ENCODE peak calls at places on chromosome 17, in nine cellular contexts. T, F, X, W, Z, O, G, I and S are unnamed samples. For H3K36me3, the result is how much of the 10 kb centered on the place peaks cover.

GRCh38 chr17:4747847-4748246 is 8.1 kb upstream of the CXCL16 start:
- DNase-seq in T (no peak), F (no peak), X (no peak), W (no peak), Z (no peak), O (no peak), G (no peak), I (no peak), S (no peak)

GRCh38 chr17:74763565-74764387 is 12.4 kb downstream of the NAT9 start:
- DNase-seq in T (no peak), F (no peak), X (no peak), W (no peak), Z (peak), O (peak), G (no peak), I (no peak), S (no peak)

GRCh38 chr17:1498233-1498632 is 5.7 kb upstream of the MYO1C start:
- DNase-seq in T (no peak), F (no peak), X (no peak), W (peak), Z (no peak), O (no peak), G (no peak), I (no peak), S (no peak)

GRCh38 chr17:80101946-80102706 is 745 bp downstream of the GAA start:
- DNase-seq in T (no peak), F (peak), X (no peak), W (no peak), Z (peak), O (peak), G (no peak), I (no peak), S (peak)

GRCh38 chr17:1055751-1056645 is 59.1 kb downstream of the TIMM22 start:
- DNase-seq in T (no peak), F (peak), X (no peak), W (no peak), Z (peak), O (peak), G (peak), I (peak), S (peak)

GRCh38 chr17:81036128-81036891 is 1.4 kb downstream of the BAIAP2 start:
- DNase-seq in T (no peak), F (no peak), X (no peak), W (no peak), Z (no peak), O (peak), G (no peak), I (no peak), S (no peak)

GRCh38 chr17:77645441-77646430 is 312.8 kb upstream of the TNRC6C start:
- DNase-seq in T (no peak), F (no peak), X (no peak), W (no peak), Z (no peak), O (no peak), G (peak), I (no peak), S (peak)

GRCh38 chr17:34841467-34841866 is 119.8 kb downstream of the CCT6B start:
- DNase-seq in T (no peak), F (no peak), X (no peak), W (no peak), Z (no peak), O (no peak), G (no peak), I (no peak), S (no peak)

GRCh38 chr17:79945591-79946255 is 89.9 kb downstream of the TBC1D16 start:
- DNase-seq in T (no peak), F (no peak), X (no peak), W (no peak), Z (no peak), O (no peak), G (no peak), I (peak), S (no peak)

GRCh38 chr17:7391307-7391706 is 3.0 kb downstream of the PLSCR3 start:
- DNase-seq in T (no peak), F (no peak), X (no peak), W (no peak), Z (no peak), O (no peak), G (no peak), I (no peak), S (no peak)

GRCh38 chr17:49971848-49972485 is 3.0 kb downstream of the DLX4 start:
- DNase-seq in T (no peak), F (no peak), X (no peak), W (no peak), Z (peak), O (peak), G (no peak), I (no peak), S (no peak)

GRCh38 chr17:64240261-64240740 is 22.8 kb downstream of the TEX2 start:
- DNase-seq in T (no peak), F (peak), X (no peak), W (no peak), Z (peak), O (peak), G (no peak), I (peak), S (no peak)

GRCh38 chr17:31573861-31574260 is 182.4 kb downstream of the RAB11FIP4 start:
- DNase-seq in T (no peak), F (no peak), X (no peak), W (peak), Z (no peak), O (no peak), G (no peak), I (no peak), S (no peak)

GRCh38 chr17:78268960-78269892 is 37.8 kb downstream of the TMEM235 start:
- DNase-seq in T (no peak), F (no peak), X (no peak), W (no peak), Z (peak), O (no peak), G (no peak), I (no peak), S (peak)

GRCh38 chr17:6548034-6548433 is 8.3 kb downstream of the PITPNM3 start:
- DNase-seq in T (no peak), F (no peak), X (no peak), W (no peak), Z (no peak), O (no peak), G (no peak), I (no peak), S (no peak)

GRCh38 chr17:60740584-60740983 is 62.9 kb downstream of the BCAS3 start:
- DNase-seq in T (no peak), F (no peak), X (no peak), W (no peak), Z (no peak), O (no peak), G (no peak), I (no peak), S (no peak)

GRCh38 chr17:8124350-8125195 is 667 bp upstream of the HES7 start:
- DNase-seq in T (no peak), F (no peak), X (no peak), W (no peak), Z (peak), O (no peak), G (no peak), I (no peak), S (peak)

GRCh38 chr17:58691701-58692238 is at the start of gene TEX14:
- DNase-seq in T (no peak), F (peak), X (no peak), W (no peak), Z (no peak), O (no peak), G (no peak), I (no peak), S (peak)

GRCh38 chr17:16358394-16358793 is 5.1 kb upstream of the CENPV start:
- DNase-seq in T (no peak), F (no peak), X (no peak), W (no peak), Z (no peak), O (no peak), G (no peak), I (no peak), S (no peak)

GRCh38 chr17:56142781-56143180 is 10.5 kb upstream of the ANKFN1 start:
- DNase-seq in T (no peak), F (no peak), X (no peak), W (no peak), Z (no peak), O (no peak), G (no peak), I (no peak), S (no peak)

GRCh38 chr17:44322236-44322895 is 2.3 kb downstream of the SLC25A39 start:
- DNase-seq in T (no peak), F (no peak), X (no peak), W (no peak), Z (no peak), O (no peak), G (no peak), I (no peak), S (no peak)

GRCh38 chr17:63082952-63083351 is 116.9 kb downstream of the TANC2 start:
- DNase-seq in T (no peak), F (no peak), X (no peak), W (no peak), Z (no peak), O (no peak), G (no peak), I (no peak), S (peak)

GRCh38 chr17:58351710-58352017 is 337 bp downstream of the SUPT4H1 start:
- DNase-seq in T (no peak), F (no peak), X (no peak), W (no peak), Z (no peak), O (no peak), G (no peak), I (no peak), S (no peak)

GRCh38 chr17:77090476-77090875 is 50.3 kb upstream of the SEC14L1 start:
- DNase-seq in T (no peak), F (no peak), X (no peak), W (no peak), Z (no peak), O (no peak), G (no peak), I (no peak), S (no peak)

GRCh38 chr17:31398381-31399275 is 7.2 kb downstream of the RAB11FIP4 start:
- DNase-seq in T (no peak), F (no peak), X (no peak), W (no peak), Z (no peak), O (no peak), G (no peak), I (no peak), S (no peak)

GRCh38 chr17:72421128-72422092 is 300.6 kb downstream of the SOX9 start:
- DNase-seq in T (peak), F (no peak), X (no peak), W (peak), Z (no peak), O (no peak), G (no peak), I (no peak), S (peak)

GRCh38 chr17:13740692-13741091 is 139.0 kb upstream of the HS3ST3A1 start:
- DNase-seq in T (no peak), F (no peak), X (no peak), W (no peak), Z (no peak), O (no peak), G (no peak), I (no peak), S (no peak)

GRCh38 chr17:68595496-68595895 is 5.7 kb downstream of the FAM20A start:
- DNase-seq in T (no peak), F (no peak), X (no peak), W (no peak), Z (no peak), O (no peak), G (no peak), I (peak), S (no peak)

GRCh38 chr17:48510761-48511604 is 19.8 kb downstream of the HOXB1 start:
- DNase-seq in T (no peak), F (no peak), X (no peak), W (peak), Z (no peak), O (no peak), G (no peak), I (no peak), S (no peak)
- H3K4me3 ChIP-seq in T (no peak), F (no peak), X (no peak), W (no peak), Z (no peak), O (no peak), G (no peak), I (no peak), S (no peak)

DNA sequence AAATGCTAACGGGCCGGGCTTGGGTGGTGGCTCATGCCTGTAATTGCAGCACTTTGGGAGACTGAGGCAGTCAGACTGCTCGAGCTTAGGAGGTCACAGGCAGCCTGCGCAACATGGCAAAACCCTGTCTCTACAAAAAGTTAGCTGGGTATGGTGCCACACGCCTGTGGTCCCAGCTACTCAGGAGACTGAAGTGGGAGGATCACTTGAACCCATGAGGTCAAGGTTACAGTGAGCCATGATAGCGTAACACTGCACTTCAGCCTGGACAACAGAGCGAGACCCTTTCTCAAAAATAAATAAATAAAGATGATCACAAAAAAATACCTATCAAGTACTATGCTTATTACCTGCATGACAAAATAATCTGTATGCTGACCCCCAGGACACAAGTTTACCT is 46.3 kb upstream of the INTS2 start:
- DNase-seq in T (no peak), F (no peak), X (no peak), W (no peak), Z (no peak), O (no peak), G (no peak), I (no peak), S (no peak)
- H3K36me3 ChIP-seq in T (under half), F (half or more), X (under half), W (under half), Z (under half), O (under half), G (under half), I (under half), S (half or more)

GRCh38 chr17:42052478-42052877 is 2.1 kb upstream of the C17orf113 start:
- DNase-seq in T (no peak), F (no peak), X (no peak), W (no peak), Z (no peak), O (no peak), G (no peak), I (no peak), S (no peak)

GRCh38 chr17:42049834-42050359 is 504 bp downstream of the C17orf113 start:
- DNase-seq in T (no peak), F (no peak), X (no peak), W (no peak), Z (no peak), O (peak), G (no peak), I (no peak), S (no peak)

GRCh38 chr17:42050360-42051012 is at the start of gene C17orf113:
- DNase-seq in T (no peak), F (peak), X (no peak), W (peak), Z (peak), O (peak), G (peak), I (peak), S (peak)

GRCh38 chr17:42051013-42051400 is 606 bp upstream of the C17orf113 start:
- DNase-seq in T (no peak), F (no peak), X (no peak), W (no peak), Z (no peak), O (no peak), G (no peak), I (no peak), S (no peak)

DNA sequence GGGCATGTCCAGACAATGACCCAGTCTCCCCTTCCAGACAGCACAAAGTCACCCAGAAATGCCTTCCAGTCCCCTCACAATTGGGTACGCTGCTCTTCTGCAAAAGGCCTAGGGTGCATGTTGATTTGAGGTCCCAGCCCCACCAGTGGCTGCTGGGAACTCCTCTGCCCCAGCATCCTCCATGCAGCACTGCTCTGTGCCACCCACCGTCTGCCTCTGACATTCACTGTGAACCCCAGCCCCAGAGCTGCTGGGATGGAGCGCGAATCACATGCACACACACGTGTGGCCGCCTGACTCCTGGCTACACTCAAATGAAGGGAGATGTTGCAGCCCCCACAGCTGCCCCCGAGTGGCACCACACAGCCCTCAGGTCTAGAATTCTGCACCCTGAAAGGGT is 1.2 kb upstream of the C17orf113 start:
- DNase-seq in T (no peak), F (no peak), X (no peak), W (no peak), Z (no peak), O (no peak), G (no peak), I (no peak), S (no peak)
- H3K4me3 ChIP-seq in T (no peak), F (no peak), X (no peak), W (no peak), Z (no peak), O (no peak), G (no peak), I (no peak), S (no peak)

GRCh38 chr17:57274162-57274561 is 17.8 kb downstream of the MSI2 start:
- DNase-seq in T (no peak), F (no peak), X (no peak), W (no peak), Z (no peak), O (no peak), G (no peak), I (no peak), S (no peak)
- H3K36me3 ChIP-seq in T (under half), F (under half), X (under half), W (under half), Z (under half), O (under half), G (under half), I (under half), S (under half)

GRCh38 chr17:37064956-37065355 is 116.2 kb downstream of the AATF start:
- DNase-seq in T (no peak), F (no peak), X (no peak), W (no peak), Z (no peak), O (no peak), G (no peak), I (no peak), S (no peak)
- H3K4me3 ChIP-seq in T (no peak), F (no peak), X (no peak), W (no peak), Z (no peak), O (no peak), G (no peak), I (no peak), S (no peak)